ENCODE peak calls at places on chromosomes 2 and 18, in four cellular contexts. M is fibroblast of lung, X is body of pancreas, D is tibial nerve. O is an unnamed sample.

GRCh38 chr18:34710430-34711386 is 610 bp downstream of the DTNA start:
- DNase-seq in M (peak; percentile 87), X (no peak), D (no peak), O (no peak)

GRCh38 chr2:159828736-159829135 is 30.7 kb upstream of the CD302 start:
- DNase-seq in M (no peak), X (no peak), D (no peak), O (no peak)

GRCh38 chr2:181776336-181776735 is 96.0 kb upstream of the NEUROD1 start:
- DNase-seq in M (no peak), X (no peak), D (no peak), O (no peak)

GRCh38 chr2:239392688-239393400 is 8.0 kb downstream of the HDAC4 start:
- DNase-seq in M (no peak), X (no peak), D (peak; percentile 5), O (no peak)

GRCh38 chr2:32711219-32711618 is 83.4 kb downstream of the TTC27 start:
- DNase-seq in M (peak; percentile 95), X (no peak), D (no peak), O (no peak)

GRCh38 chr18:9698497-9698896 is 9.6 kb upstream of the RAB31 start:
- DNase-seq in M (no peak), X (no peak), D (no peak), O (no peak)

GRCh38 chr18:23827681-23828080 is 138.4 kb downstream of the LAMA3 start:
- DNase-seq in M (no peak), X (no peak), D (no peak), O (no peak)

GRCh38 chr2:233486778-233487552 is 79.6 kb downstream of the USP40 start:
- DNase-seq in M (peak; percentile 67), X (no peak), D (no peak), O (no peak)

GRCh38 chr2:1743396-1744150 is 742 bp downstream of the PXDN start:
- DNase-seq in M (peak; percentile 74), X (no peak), D (no peak), O (peak; percentile 45)

GRCh38 chr2:79580175-79580574 is 67.3 kb downstream of the CTNNA2 start:
- DNase-seq in M (no peak), X (no peak), D (no peak), O (no peak)

GRCh38 chr2:200274116-200275075 is 32.1 kb upstream of the SPATS2L start:
- DNase-seq in M (no peak), X (no peak), D (no peak), O (no peak)

GRCh38 chr2:128625966-128626757 is 307.5 kb upstream of the HS6ST1 start:
- DNase-seq in M (no peak), X (no peak), D (no peak), O (no peak)

GRCh38 chr2:138485019-138485418 is 16.6 kb upstream of the SPOPL start:
- DNase-seq in M (no peak), X (no peak), D (no peak), O (no peak)

GRCh38 chr2:134372611-134373131 is 118.8 kb downstream of the MGAT5 start:
- DNase-seq in M (peak; percentile 91), X (peak; percentile 13), D (no peak), O (peak; percentile 49)

GRCh38 chr18:70335892-70336726 is 47.3 kb downstream of the SOCS6 start:
- DNase-seq in M (no peak), X (no peak), D (no peak), O (no peak)

GRCh38 chr2:24410976-24411375 is 50.6 kb upstream of the ITSN2 start:
- DNase-seq in M (no peak), X (no peak), D (no peak), O (no peak)

GRCh38 chr2:26246818-26247217 is 2.1 kb downstream of the HADHB start:
- DNase-seq in M (peak; percentile 57), X (no peak), D (no peak), O (peak; percentile 23)

GRCh38 chr2:237180987-237181386 is 95.3 kb downstream of the COPS8 start:
- DNase-seq in M (peak; percentile 61), X (no peak), D (no peak), O (no peak)

GRCh38 chr2:191486584-191487320 is 191.2 kb upstream of the NABP1 start:
- DNase-seq in M (peak; percentile 93), X (no peak), D (no peak), O (no peak)

GRCh38 chr2:176699098-176699497 is 429.9 kb downstream of the MTX2 start:
- DNase-seq in M (no peak), X (no peak), D (no peak), O (no peak)

GRCh38 chr2:46241344-46241743 is 55.9 kb upstream of the EPAS1 start:
- DNase-seq in M (peak; percentile 24), X (no peak), D (no peak), O (no peak)

GRCh38 chr2:86482034-86482433 is 40.9 kb downstream of the KDM3A start:
- DNase-seq in M (no peak), X (no peak), D (no peak), O (no peak)

GRCh38 chr2:213285404-213285803 is 1.1 kb downstream of the SPAG16 start:
- DNase-seq in M (no peak), X (no peak), D (no peak), O (no peak)

GRCh38 chr18:34694611-34695165 is 15.4 kb upstream of the DTNA start:
- DNase-seq in M (peak; percentile 38), X (no peak), D (no peak), O (no peak)

GRCh38 chr2:169175112-169175511 is 105.7 kb downstream of the DHRS9 start:
- DNase-seq in M (no peak), X (no peak), D (no peak), O (no peak)

DNA sequence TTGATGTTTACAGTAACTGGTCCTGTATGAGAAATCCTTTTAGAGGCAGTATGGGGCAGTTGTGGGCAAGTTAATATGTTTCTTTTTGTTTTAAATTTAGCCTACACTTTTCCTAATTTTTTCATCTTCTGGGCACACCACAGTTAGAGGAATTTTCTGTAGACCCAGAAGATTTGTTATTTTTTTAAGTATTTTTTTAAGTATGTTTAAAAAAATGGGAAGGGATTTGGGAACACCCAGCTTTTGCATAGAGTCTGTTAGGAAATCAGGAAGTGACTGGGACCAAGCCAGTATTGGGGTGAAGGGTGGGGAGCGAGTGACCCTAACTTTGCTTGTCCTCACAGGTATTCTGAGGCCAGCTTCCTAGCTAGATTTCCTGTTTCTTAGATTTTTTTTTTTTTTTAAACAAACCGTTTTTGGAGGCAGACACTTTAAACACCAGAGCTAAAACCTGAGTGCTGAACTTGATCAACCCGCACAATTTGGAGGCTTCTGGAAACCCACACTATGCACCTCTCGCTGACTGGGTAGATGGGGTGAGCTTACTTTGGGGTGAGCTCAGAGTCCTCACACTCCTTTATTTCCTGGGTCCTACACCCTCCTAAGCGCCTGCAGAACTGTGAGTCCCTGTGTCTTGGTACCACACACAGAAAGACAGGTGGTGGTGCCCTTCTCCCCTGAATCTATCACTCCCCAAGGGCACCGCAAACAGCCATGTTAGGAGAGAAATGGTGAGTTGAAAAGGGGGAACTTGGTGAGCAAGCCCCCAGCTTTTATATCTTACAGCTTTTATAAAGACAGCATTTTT is 5.2 kb downstream of the GATA6 start:
- DNase-seq in M (peak; percentile 29), X (peak; percentile 60), D (no peak), O (no peak)
- H3K4me3 ChIP-seq in M (peak overlapping the region; percentile 72), X (no peak overlapping the region), D (peak overlapping the region; percentile 16), O (peak overlapping the region; percentile 97)

GRCh38 chr18:78743078-78743477 is 236.5 kb upstream of the SALL3 start:
- DNase-seq in M (no peak), X (no peak), D (no peak), O (no peak)
- H3K27me3 ChIP-seq in M (no peaks in the 10 kb centered on the region), X (no peaks in the 10 kb centered on the region), D (no peaks in the 10 kb centered on the region), O (peaks cover 9% of the 10 kb centered on the region)

DNA sequence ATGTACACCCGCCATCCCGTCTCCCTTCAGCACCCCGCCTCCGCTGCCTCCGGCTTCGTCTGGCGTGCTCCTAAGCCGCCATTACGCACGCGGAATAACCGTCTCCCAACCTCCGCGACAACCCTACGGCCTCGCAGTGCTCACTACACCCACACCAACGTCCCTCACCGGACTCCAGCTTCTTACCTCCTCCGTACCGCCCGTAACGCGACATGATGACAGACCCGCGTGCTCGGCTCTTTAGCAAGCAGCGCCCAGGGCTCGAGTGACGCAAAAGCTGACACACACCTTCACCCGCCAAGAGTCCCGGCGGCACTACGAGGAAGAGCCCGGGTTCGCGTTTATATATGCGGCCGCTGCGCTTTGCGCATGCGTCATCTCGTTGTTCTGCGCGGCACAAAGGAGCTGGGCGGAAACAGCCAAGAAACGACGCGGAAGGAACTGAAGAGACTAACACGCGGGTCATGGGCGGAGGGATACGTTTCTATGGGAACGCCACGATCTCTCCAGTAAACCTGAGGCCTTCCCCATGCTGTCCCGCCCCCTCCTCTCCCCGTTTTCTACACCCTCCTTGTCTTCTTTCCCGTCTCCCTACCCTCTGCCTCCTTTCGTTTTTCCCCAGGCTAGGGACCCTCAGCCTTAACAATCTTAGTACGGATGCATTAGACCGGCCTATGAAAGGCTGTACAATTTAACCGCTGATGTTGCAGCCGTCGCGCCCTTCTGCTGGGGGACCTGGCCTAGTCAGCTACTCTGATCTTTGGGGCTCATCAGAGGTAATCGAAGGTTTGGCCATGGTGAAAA is at the start of gene SRSF7:
- DNase-seq in M (peak; percentile 100), X (peak; percentile 98), D (peak; percentile 97), O (peak; percentile 98)
- TF ChIP-seq CTCF in M (no peak), X (no peak), D (no peak), O (no peak)

GRCh38 chr18:57430166-57430958 is 4.8 kb upstream of the ONECUT2 start:
- DNase-seq in M (no peak), X (no peak), D (no peak), O (no peak)
- H3K4me3 ChIP-seq in M (no peak overlapping the region), X (no peak overlapping the region), D (no peak overlapping the region), O (no peak overlapping the region)

DNA sequence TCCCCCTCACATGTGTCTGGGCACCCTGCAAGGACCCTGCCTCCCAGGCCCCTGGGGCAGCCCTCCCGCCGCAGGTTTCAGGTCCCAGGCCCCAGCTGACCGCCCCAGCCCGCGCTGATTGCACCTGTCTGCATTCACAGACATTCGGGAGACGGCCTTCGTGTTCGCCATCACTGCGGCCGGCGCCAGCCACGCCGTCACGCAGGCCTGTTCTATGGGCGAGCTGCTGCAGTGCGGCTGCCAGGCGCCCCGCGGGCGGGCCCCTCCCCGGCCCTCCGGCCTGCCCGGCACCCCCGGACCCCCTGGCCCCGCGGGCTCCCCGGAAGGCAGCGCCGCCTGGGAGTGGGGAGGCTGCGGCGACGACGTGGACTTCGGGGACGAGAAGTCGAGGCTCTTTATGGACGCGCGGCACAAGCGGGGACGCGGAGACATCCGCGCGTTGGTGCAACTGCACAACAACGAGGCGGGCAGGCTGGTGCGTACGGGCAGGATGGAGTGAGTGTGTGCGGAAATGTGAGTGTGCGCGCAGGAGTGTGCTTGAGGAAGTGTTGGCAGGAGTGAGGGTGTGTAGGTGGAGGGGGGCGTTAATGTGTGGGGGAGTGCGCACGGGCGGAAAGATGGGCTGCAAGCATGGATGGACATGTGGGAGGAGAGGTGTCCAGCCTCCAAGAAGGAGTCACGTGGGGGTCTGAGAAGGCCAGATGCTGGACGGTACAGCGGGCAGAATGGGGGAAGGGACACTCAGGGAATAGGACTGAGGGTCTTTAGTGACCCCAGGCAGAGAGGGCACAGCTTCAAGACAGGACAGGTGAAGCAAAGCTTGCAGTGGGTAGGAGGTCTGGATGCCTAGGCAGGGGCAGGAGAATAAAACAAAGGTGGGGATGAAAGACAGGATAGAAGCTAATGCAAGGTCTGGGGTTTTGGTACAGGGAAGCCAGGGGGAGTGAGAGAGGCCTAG is 9.0 kb upstream of the WNT10A start:
- DNase-seq in M (no peak), X (no peak), D (no peak), O (no peak)
- H3K27me3 ChIP-seq in M (peaks cover 54% of the 10 kb centered on the region), X (peaks cover 38% of the 10 kb centered on the region), D (peaks cover 46% of the 10 kb centered on the region), O (peaks cover 91% of the 10 kb centered on the region)

GRCh38 chr2:40935349-40935748 is 483.5 kb upstream of the SLC8A1 start:
- DNase-seq in M (no peak), X (no peak), D (no peak), O (no peak)
- TF ChIP-seq CTCF in M (no peak), X (no peak), D (no peak), O (no peak)